ENCODE peak calls at places on chromosome 16, in ten cellular contexts. W is RCC 7860, P is GM13977, S is Peyer's patch, Q is AG04450, F is lung microvascular endothelial cell, U is HFFc6, E is SJSA1, Y is anterior cingulate cortex, O is H9. T is an unnamed sample.

GRCh38 chr16:71344315-71344905 is 14.1 kb upstream of the CALB2 start:
- DNase-seq in F (no peak), U (no peak), S (no peak), Q (no peak), O (no peak), P (no peak), Y (no peak), W (no peak), E (no peak), T (no peak)

GRCh38 chr16:70746040-70746707 is 54.8 kb downstream of the VAC14 start:
- DNase-seq in Q (no peak), F (peak), S (peak), E (peak), O (no peak), W (peak), P (no peak), U (peak), Y (peak), T (no peak)

GRCh38 chr16:89722392-89723278 is 1.3 kb downstream of the ZNF276 start:
- DNase-seq in U (no peak), S (peak), W (no peak), E (no peak), O (no peak), F (peak), Q (no peak), Y (peak), P (peak), T (peak)

GRCh38 chr16:28561557-28562187 is 8.0 kb downstream of the SGF29 start:
- DNase-seq in F (no peak), P (no peak), O (no peak), W (no peak), Q (no peak), Y (no peak), U (no peak), S (no peak), E (no peak), T (no peak)

GRCh38 chr16:11792404-11793260 is 4.4 kb downstream of the ZC3H7A start:
- DNase-seq in Q (no peak), S (no peak), U (no peak), W (no peak), Y (no peak), F (no peak), E (no peak), O (no peak), P (no peak), T (no peak)

GRCh38 chr16:27452569-27453475 is 50.8 kb downstream of the IL21R start:
- DNase-seq in O (no peak), F (no peak), S (no peak), Q (no peak), W (no peak), U (no peak), E (no peak), P (no peak), Y (no peak), T (peak)

GRCh38 chr16:53775821-53776431 is 72.0 kb downstream of the FTO start:
- DNase-seq in W (peak), U (peak), O (no peak), Q (peak), S (no peak), Y (no peak), F (no peak), E (peak), P (no peak), T (no peak)

GRCh38 chr16:79651363-79651762 is 50.8 kb upstream of the MAF start:
- DNase-seq in S (no peak), P (no peak), U (no peak), Y (peak), F (no peak), E (peak), W (peak), Q (no peak), O (no peak), T (no peak)

GRCh38 chr16:59324462-59324861 is 590.3 kb upstream of the GOT2 start:
- DNase-seq in W (no peak), O (no peak), P (no peak), E (peak), Y (no peak), F (no peak), U (no peak), Q (no peak), S (no peak), T (no peak)

GRCh38 chr16:11610580-11610979 is 23.9 kb upstream of the LITAF start:
- DNase-seq in E (no peak), S (no peak), F (no peak), O (no peak), Q (no peak), Y (no peak), U (no peak), P (no peak), W (peak), T (no peak)

GRCh38 chr16:6081320-6081976 is 983.9 kb upstream of the EEF2KMT start:
- DNase-seq in O (peak), E (no peak), F (no peak), S (no peak), Q (no peak), P (peak), Y (peak), U (no peak), W (peak), T (no peak)

GRCh38 chr16:67719778-67720144 is 645 bp upstream of the GFOD2 start:
- DNase-seq in W (peak), Y (peak), F (peak), S (peak), Q (peak), O (no peak), U (peak), P (peak), E (peak), T (no peak)

GRCh38 chr16:84058664-84059063 is 16.1 kb upstream of the SLC38A8 start:
- DNase-seq in Q (no peak), U (no peak), E (no peak), Y (no peak), W (no peak), O (no peak), F (no peak), S (no peak), P (no peak), T (no peak)

GRCh38 chr16:7025616-7026190 is 306.9 kb upstream of the RBFOX1 start:
- DNase-seq in O (peak), F (peak), Y (peak), S (no peak), P (peak), U (no peak), E (no peak), Q (no peak), W (peak), T (no peak)

GRCh38 chr16:47779201-47780016 is 318.3 kb downstream of the PHKB start:
- DNase-seq in E (peak), Q (no peak), O (no peak), W (peak), F (peak), S (no peak), Y (peak), P (no peak), U (no peak), T (peak)

GRCh38 chr16:70253291-70254094 is 1.8 kb upstream of the EXOSC6 start:
- DNase-seq in Y (no peak), O (peak), S (peak), Q (no peak), E (no peak), F (peak), P (peak), W (peak), U (peak), T (no peak)

GRCh38 chr16:87963400-87963799 is 12.2 kb downstream of the BANP start:
- DNase-seq in Y (no peak), S (no peak), Q (no peak), W (peak), U (peak), E (peak), O (no peak), P (no peak), F (peak), T (no peak)

GRCh38 chr16:77856455-77857138 is 68.2 kb downstream of the VAT1L start:
- DNase-seq in Y (no peak), O (peak), U (no peak), P (no peak), S (no peak), F (no peak), E (no peak), Q (no peak), W (no peak), T (no peak)

GRCh38 chr16:67645397-67646121 is 615 bp downstream of the CARMIL2 start:
- DNase-seq in P (peak), E (no peak), Q (no peak), W (no peak), Y (no peak), U (no peak), S (no peak), F (no peak), O (no peak), T (no peak)

GRCh38 chr16:55703003-55704001 is 47.5 kb downstream of the SLC6A2 start:
- DNase-seq in W (peak), S (no peak), P (peak), Y (no peak), F (peak), E (peak), Q (peak), U (peak), O (no peak), T (no peak)

GRCh38 chr16:46947900-46948547 is 25.4 kb downstream of the DNAJA2 start:
- DNase-seq in Y (no peak), W (peak), P (peak), F (peak), Q (no peak), U (peak), E (peak), S (no peak), O (no peak), T (peak)

T was measured in GM06990.